ENCODE peak calls at places on chromosomes 6 and 20, in six cellular contexts. One of them, this sample, is unnamed.
A peak's percentile ranks its signal among the peaks of the same experiment; 100 is the strongest.

GRCh38 chr6:22362361-22362760 is 65.5 kb upstream of the PRL start:
- DNase-seq in COR-L47: no peak
- DNase-seq in CD4-positive, alpha-beta T cell: no peak
- DNase-seq in NCI-H1092 treated with DMSO at 0.1 percent for 48 hours: no peak
- DNase-seq in cardiac fibroblast: no peak
- DNase-seq in skeletal muscle cell: no peak
- DNase-seq in this sample: no peak

GRCh38 chr6:101380861-101381630 is 12.5 kb upstream of the GRIK2 start:
- DNase-seq in COR-L47: no peak
- DNase-seq in CD4-positive, alpha-beta T cell: no peak
- DNase-seq in NCI-H1092 treated with DMSO at 0.1 percent for 48 hours: no peak
- DNase-seq in cardiac fibroblast: no peak
- DNase-seq in skeletal muscle cell: no peak
- DNase-seq in this sample: no peak

GRCh38 chr6:137775720-137776119 is 91.3 kb upstream of the TNFAIP3 start:
- DNase-seq in COR-L47: no peak
- DNase-seq in CD4-positive, alpha-beta T cell: no peak
- DNase-seq in NCI-H1092 treated with DMSO at 0.1 percent for 48 hours: peak; percentile 0
- DNase-seq in cardiac fibroblast: peak; percentile 85
- DNase-seq in skeletal muscle cell: no peak
- DNase-seq in this sample: no peak

GRCh38 chr20:23078994-23079364 is 7.1 kb downstream of the CD93 start:
- DNase-seq in COR-L47: peak; percentile 84
- DNase-seq in CD4-positive, alpha-beta T cell: no peak
- DNase-seq in NCI-H1092 treated with DMSO at 0.1 percent for 48 hours: peak; percentile 17
- DNase-seq in cardiac fibroblast: no peak
- DNase-seq in skeletal muscle cell: no peak
- DNase-seq in this sample: no peak

GRCh38 chr20:59752704-59753460 is 148.5 kb downstream of the PHACTR3 start:
- DNase-seq in COR-L47: no peak
- DNase-seq in CD4-positive, alpha-beta T cell: no peak
- DNase-seq in NCI-H1092 treated with DMSO at 0.1 percent for 48 hours: no peak
- DNase-seq in cardiac fibroblast: no peak
- DNase-seq in skeletal muscle cell: no peak
- DNase-seq in this sample: no peak

GRCh38 chr6:35371494-35372262 is 29.3 kb downstream of the PPARD start:
- DNase-seq in COR-L47: no peak
- DNase-seq in CD4-positive, alpha-beta T cell: no peak
- DNase-seq in NCI-H1092 treated with DMSO at 0.1 percent for 48 hours: no peak
- DNase-seq in cardiac fibroblast: no peak
- DNase-seq in skeletal muscle cell: no peak
- DNase-seq in this sample: no peak

GRCh38 chr6:156816505-156816904 is 39.3 kb downstream of the ARID1B start:
- DNase-seq in COR-L47: no peak
- DNase-seq in CD4-positive, alpha-beta T cell: no peak
- DNase-seq in NCI-H1092 treated with DMSO at 0.1 percent for 48 hours: no peak
- DNase-seq in cardiac fibroblast: peak; percentile 52
- DNase-seq in skeletal muscle cell: no peak
- DNase-seq in this sample: no peak

GRCh38 chr6:167233490-167233889 is 57.6 kb upstream of the UNC93A start:
- DNase-seq in COR-L47: no peak
- DNase-seq in CD4-positive, alpha-beta T cell: no peak
- DNase-seq in NCI-H1092 treated with DMSO at 0.1 percent for 48 hours: no peak
- DNase-seq in cardiac fibroblast: no peak
- DNase-seq in skeletal muscle cell: no peak
- DNase-seq in this sample: no peak

GRCh38 chr6:17417817-17418216 is 24.4 kb downstream of the CAP2 start:
- DNase-seq in COR-L47: no peak
- DNase-seq in CD4-positive, alpha-beta T cell: no peak
- DNase-seq in NCI-H1092 treated with DMSO at 0.1 percent for 48 hours: no peak
- DNase-seq in cardiac fibroblast: peak; percentile 58
- DNase-seq in skeletal muscle cell: peak; percentile 69
- DNase-seq in this sample: no peak

GRCh38 chr20:31966991-31967655 is 828 bp upstream of the XKR7 start:
- DNase-seq in COR-L47: no peak
- DNase-seq in CD4-positive, alpha-beta T cell: no peak
- DNase-seq in NCI-H1092 treated with DMSO at 0.1 percent for 48 hours: peak; percentile 14
- DNase-seq in cardiac fibroblast: no peak
- DNase-seq in skeletal muscle cell: no peak
- DNase-seq in this sample: no peak

GRCh38 chr20:33316958-33317357 is 33.9 kb downstream of the BPIFB1 start:
- DNase-seq in COR-L47: no peak
- DNase-seq in CD4-positive, alpha-beta T cell: no peak
- DNase-seq in NCI-H1092 treated with DMSO at 0.1 percent for 48 hours: no peak
- DNase-seq in cardiac fibroblast: no peak
- DNase-seq in skeletal muscle cell: no peak
- DNase-seq in this sample: no peak

GRCh38 chr20:41654884-41655283 is 36.7 kb upstream of the CHD6 start:
- DNase-seq in COR-L47: no peak
- DNase-seq in CD4-positive, alpha-beta T cell: no peak
- DNase-seq in NCI-H1092 treated with DMSO at 0.1 percent for 48 hours: no peak
- DNase-seq in cardiac fibroblast: peak; percentile 18
- DNase-seq in skeletal muscle cell: peak; percentile 4
- DNase-seq in this sample: no peak

GRCh38 chr6:44731485-44732095 is 344.1 kb downstream of the CDC5L start:
- DNase-seq in COR-L47: no peak
- DNase-seq in CD4-positive, alpha-beta T cell: no peak
- DNase-seq in NCI-H1092 treated with DMSO at 0.1 percent for 48 hours: no peak
- DNase-seq in cardiac fibroblast: no peak
- DNase-seq in skeletal muscle cell: no peak
- DNase-seq in this sample: no peak

GRCh38 chr20:49887251-49887827 is 28.0 kb downstream of the SPATA2 start:
- DNase-seq in COR-L47: no peak
- DNase-seq in CD4-positive, alpha-beta T cell: no peak
- DNase-seq in NCI-H1092 treated with DMSO at 0.1 percent for 48 hours: no peak
- DNase-seq in cardiac fibroblast: no peak
- DNase-seq in skeletal muscle cell: no peak
- DNase-seq in this sample: no peak